ENCODE peak calls at places on chromosomes 5 and 9, in nine cellular contexts. Q, N, R, I, Z, W, E, L and T are unnamed samples.

GRCh38 chr9:106487256-106487655 is 375.7 kb upstream of the ZNF462 start:
- DNase-seq in Z (no peak), R (no peak), E (peak), Q (no peak), I (no peak), W (no peak), N (no peak), L (no peak), T (no peak)

GRCh38 chr9:19999491-20000057 is 210.7 kb upstream of the SLC24A2 start:
- DNase-seq in R (no peak), Z (no peak), Q (no peak), N (peak), I (no peak), W (no peak), E (no peak), L (no peak), T (no peak)

GRCh38 chr5:133688386-133688785 is 76.0 kb upstream of the FSTL4 start:
- DNase-seq in N (no peak), Z (no peak), I (no peak), Q (no peak), L (no peak), E (no peak), R (no peak), W (no peak), T (no peak)

GRCh38 chr9:76900884-76901440 is 5.0 kb downstream of the PRUNE2 start:
- DNase-seq in L (no peak), N (no peak), Q (no peak), Z (no peak), I (no peak), W (no peak), R (no peak), E (no peak), T (no peak)

GRCh38 chr5:26847041-26847736 is 191.2 kb downstream of the CDH9 start:
- DNase-seq in L (no peak), Q (no peak), Z (no peak), E (no peak), N (no peak), R (peak), I (no peak), W (no peak), T (peak)

GRCh38 chr9:108296056-108296455 is 559.7 kb downstream of the ACTL7B start:
- DNase-seq in E (no peak), W (no peak), I (no peak), L (no peak), N (no peak), R (no peak), Z (no peak), Q (no peak), T (no peak)

GRCh38 chr9:100411472-100412270 is 15.3 kb upstream of the MSANTD3 start:
- DNase-seq in I (peak), N (peak), Q (peak), R (peak), E (peak), Z (peak), L (peak), W (no peak), T (peak)

GRCh38 chr5:107567901-107568671 is 102.7 kb downstream of the EFNA5 start:
- DNase-seq in Z (no peak), N (peak), Q (no peak), I (no peak), E (no peak), R (no peak), W (no peak), L (no peak), T (no peak)

GRCh38 chr9:124493794-124494479 is 13.3 kb downstream of the NR5A1 start:
- DNase-seq in W (no peak), E (no peak), I (no peak), Q (no peak), L (no peak), Z (no peak), R (no peak), N (no peak), T (no peak)

GRCh38 chr9:129414377-129415021 is 206.4 kb downstream of the C9orf50 start:
- DNase-seq in W (no peak), L (no peak), N (no peak), Z (no peak), E (no peak), Q (peak), R (no peak), I (peak), T (peak)

GRCh38 chr5:81759632-81760005 is 8.7 kb upstream of the SSBP2 start:
- DNase-seq in N (no peak), W (no peak), Z (no peak), L (no peak), Q (no peak), R (no peak), I (no peak), E (no peak), T (no peak)

GRCh38 chr5:27144456-27144855 is 106.1 kb upstream of the CDH9 start:
- DNase-seq in N (no peak), Q (no peak), E (no peak), I (no peak), W (no peak), R (no peak), Z (no peak), L (no peak), T (no peak)

GRCh38 chr5:150270546-150271295 is 18.9 kb downstream of the CAMK2A start:
- DNase-seq in Z (no peak), L (no peak), R (no peak), N (no peak), I (no peak), E (no peak), W (no peak), Q (no peak), T (no peak)

GRCh38 chr5:99032234-99033013 is 103.6 kb upstream of the CHD1 start:
- DNase-seq in I (no peak), E (peak), R (peak), L (no peak), W (peak), N (no peak), Q (peak), Z (no peak), T (no peak)

GRCh38 chr5:179869101-179869500 is 10.5 kb upstream of the MRNIP start:
- DNase-seq in Q (no peak), Z (no peak), L (no peak), N (no peak), E (peak), R (no peak), I (peak), W (no peak), T (no peak)

GRCh38 chr9:89478821-89479668 is 18.9 kb downstream of the SEMA4D start:
- DNase-seq in E (no peak), R (no peak), L (no peak), I (peak), Q (peak), W (no peak), N (no peak), Z (peak), T (no peak)

GRCh38 chr9:12426198-12426864 is 266.9 kb upstream of the TYRP1 start:
- DNase-seq in Z (no peak), R (no peak), N (no peak), W (no peak), I (no peak), L (no peak), E (no peak), Q (no peak), T (no peak)

GRCh38 chr5:134568761-134569725 is 43.6 kb downstream of the JADE2 start:
- DNase-seq in E (peak), L (no peak), N (no peak), R (peak), Z (no peak), I (peak), W (no peak), Q (peak), T (peak)

GRCh38 chr5:116944171-116944570 is 369.5 kb upstream of the SEMA6A start:
- DNase-seq in L (no peak), Z (no peak), R (no peak), W (no peak), Q (peak), E (no peak), I (no peak), N (no peak), T (no peak)

GRCh38 chr5:171640396-171640981 is 145.1 kb upstream of the SMIM23 start:
- DNase-seq in W (no peak), I (no peak), R (no peak), N (no peak), Q (no peak), E (no peak), Z (no peak), L (no peak), T (no peak)

GRCh38 chr5:171627936-171628335 is 157.7 kb upstream of the SMIM23 start:
- DNase-seq in L (no peak), I (peak), Q (no peak), Z (no peak), E (no peak), W (no peak), R (no peak), N (no peak), T (no peak)

GRCh38 chr5:96520345-96520744 is 87.3 kb upstream of the PCSK1 start:
- DNase-seq in R (no peak), W (no peak), E (no peak), L (no peak), I (no peak), Z (no peak), Q (no peak), N (no peak), T (no peak)

GRCh38 chr5:13664377-13664776 is 280.1 kb downstream of the DNAH5 start:
- DNase-seq in Z (no peak), E (no peak), L (no peak), I (no peak), R (no peak), N (no peak), W (no peak), Q (no peak), T (no peak)

GRCh38 chr5:72600401-72600981 is 93.3 kb upstream of the ZNF366 start:
- DNase-seq in E (no peak), N (no peak), I (no peak), R (no peak), L (no peak), Z (no peak), W (no peak), Q (peak), T (no peak)

GRCh38 chr5:151186052-151186451 is 28.5 kb upstream of the ANXA6 start:
- DNase-seq in E (no peak), Q (no peak), W (no peak), I (no peak), Z (peak), N (no peak), L (no peak), R (no peak), T (no peak)

GRCh38 chr5:60961685-60962084 is 16.7 kb downstream of the NDUFAF2 start:
- DNase-seq in I (no peak), W (no peak), E (no peak), Z (no peak), L (no peak), N (no peak), R (no peak), Q (no peak), T (no peak)

GRCh38 chr9:38000735-38001134 is 68.3 kb downstream of the SHB start:
- DNase-seq in Q (no peak), L (no peak), I (no peak), N (peak), E (no peak), Z (no peak), W (no peak), R (no peak), T (no peak)

DNA sequence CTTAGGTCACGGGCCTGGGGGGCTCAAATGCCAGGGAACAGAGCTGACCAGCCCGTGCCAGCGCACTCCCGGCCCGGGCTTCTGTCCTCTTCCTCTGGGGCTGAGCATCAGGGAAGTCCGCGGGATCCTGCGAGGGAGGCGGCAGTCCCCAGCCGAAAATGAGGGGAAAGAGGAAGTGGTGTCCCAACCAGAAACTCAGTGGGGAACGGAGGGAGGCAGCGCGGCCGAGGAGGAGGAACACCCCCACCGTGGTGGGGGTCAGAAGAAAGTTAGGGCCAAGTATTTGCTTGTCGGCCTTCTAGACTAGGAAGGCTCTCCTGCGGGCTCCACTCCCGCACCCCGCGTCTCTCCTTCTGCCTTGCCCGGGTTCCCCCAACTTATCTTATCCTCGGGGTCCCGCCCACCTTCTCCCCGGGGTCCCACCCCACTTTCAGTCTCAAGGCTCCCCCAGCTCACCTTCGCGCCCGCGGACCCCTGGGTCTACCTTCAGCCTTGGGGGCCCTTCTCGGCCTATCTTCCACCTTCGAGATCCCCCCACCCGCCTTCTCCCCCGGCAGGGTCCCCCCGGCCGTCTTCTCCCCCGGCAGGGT is 583 bp upstream of the PHF2 start:
- DNase-seq in Z (peak), W (peak), L (peak), Q (peak), N (no peak), I (no peak), E (peak), R (peak), T (peak)
- H3K27ac ChIP-seq in Z (peak), W (peak), L (peak), Q (peak), N (peak), I (peak), E (peak), R (peak), T (peak)

GRCh38 chr5:6827815-6828214 is 114.6 kb downstream of the TENT4A start:
- DNase-seq in N (no peak), E (no peak), L (peak), Z (no peak), Q (no peak), W (no peak), R (no peak), I (no peak), T (no peak)
- TF ChIP-seq EP300 in N (no peak), E (no peak), L (no peak), Z (no peak), Q (no peak), W (no peak), R (no peak), I (no peak), T (no peak)

DNA sequence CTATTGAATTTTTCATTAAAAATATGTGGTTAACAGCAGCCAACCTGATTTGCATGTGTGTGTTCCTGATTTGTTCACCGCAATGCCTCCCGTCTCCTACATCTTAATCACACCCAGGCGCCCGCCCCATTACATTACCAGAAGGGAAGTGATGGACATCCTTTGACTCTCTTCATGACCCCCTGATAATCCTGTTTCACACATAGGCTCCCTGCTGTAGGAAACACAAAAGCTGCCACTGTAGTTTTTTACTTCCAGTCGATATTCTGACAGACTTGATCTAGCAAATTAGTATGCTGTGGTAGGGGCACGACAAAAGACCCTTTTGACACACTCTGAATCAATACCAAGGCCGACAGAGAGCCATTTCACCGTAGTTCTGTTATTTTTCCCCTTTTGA is 287.8 kb upstream of the ISL1 start:
- DNase-seq in E (no peak), Q (no peak), L (no peak), R (no peak), Z (no peak), N (no peak), W (no peak), I (no peak), T (no peak)
- TF ChIP-seq POLR2AphosphoS5 in E (no peak), Q (no peak), L (no peak), R (no peak), Z (no peak), N (no peak), W (no peak), I (no peak), T (no peak)

GRCh38 chr9:127161081-127161621 is 38.7 kb upstream of the ANGPTL2 start:
- DNase-seq in W (no peak), Z (no peak), I (peak), N (no peak), L (no peak), E (no peak), R (peak), Q (no peak), T (no peak)
- H3K27ac ChIP-seq in W (no peak), Z (no peak), I (no peak), N (no peak), L (no peak), E (no peak), R (no peak), Q (no peak), T (no peak)

GRCh38 chr9:113737414-113738271 is 138.5 kb upstream of the ZNF618 start:
- DNase-seq in R (peak), L (peak), E (peak), N (no peak), Z (no peak), W (peak), Q (peak), I (no peak), T (peak)
- TF ChIP-seq EP300 in R (no peak), L (no peak), E (no peak), N (no peak), Z (no peak), W (no peak), Q (no peak), I (no peak), T (no peak)

GRCh38 chr9:90839183-90839582 is 37.6 kb downstream of the SYK start:
- DNase-seq in L (no peak), I (no peak), Z (no peak), W (no peak), Q (no peak), R (no peak), E (no peak), N (no peak), T (no peak)
- TF ChIP-seq POLR2AphosphoS5 in L (no peak), I (no peak), Z (no peak), W (no peak), Q (no peak), R (no peak), E (no peak), N (no peak), T (no peak)

DNA sequence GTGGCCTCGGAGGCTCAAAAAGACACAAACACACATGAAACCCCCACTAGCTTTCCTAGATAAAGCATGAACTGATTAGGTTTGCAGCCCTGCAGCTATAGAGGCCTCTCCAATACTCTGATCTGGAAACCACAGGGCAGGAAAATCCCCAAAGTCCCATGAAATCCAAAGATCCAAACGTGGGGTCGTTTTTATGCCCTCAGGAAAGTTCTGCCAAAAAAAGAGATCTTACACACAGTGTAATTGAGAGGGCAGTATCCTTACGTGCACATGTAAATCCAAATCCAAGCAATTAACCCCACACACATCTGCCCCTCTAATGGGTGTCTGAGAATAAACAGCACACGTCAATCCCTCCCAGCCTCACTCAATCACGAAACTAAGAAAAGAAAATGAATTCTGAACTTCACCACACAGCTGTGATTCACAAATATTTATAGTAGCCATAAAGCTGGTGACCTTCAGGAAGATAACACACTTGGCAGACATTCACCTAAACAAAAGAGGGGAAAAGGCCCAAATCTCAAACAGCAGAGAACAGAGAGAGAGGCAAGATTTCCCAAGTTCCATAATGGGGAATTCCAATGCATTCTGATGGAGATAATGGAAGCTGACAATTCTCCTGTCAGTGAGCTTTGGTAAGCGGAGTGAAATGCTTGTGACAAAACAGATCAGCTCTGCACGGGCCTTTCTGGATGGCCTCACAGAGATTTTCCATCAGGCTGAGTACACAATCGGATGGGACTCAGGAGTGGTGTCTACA is 114.2 kb downstream of the SEMA5A start:
- DNase-seq in Z (no peak), I (no peak), W (no peak), L (peak), E (peak), R (no peak), N (no peak), Q (no peak), T (no peak)
- H3K27ac ChIP-seq in Z (no peak), I (no peak), W (no peak), L (no peak), E (no peak), R (no peak), N (no peak), Q (peak), T (no peak)